ENCODE peak calls at places on chromosome 1, in six cellular contexts. One of them, this sample, is unnamed.

GRCh38 chr1:20569523-20570098 is 17.2 kb downstream of the FAM43B start:
- DNase-seq in mammary epithelial cell: no peak
- DNase-seq in CD4-positive, alpha-beta T cell: no peak
- DNase-seq in psoas muscle: no peak
- DNase-seq in AG10803: no peak
- DNase-seq in GM13977: no peak
- DNase-seq in this sample: no peak

GRCh38 chr1:93964777-93965200 is 55.6 kb upstream of the GCLM start:
- DNase-seq in mammary epithelial cell: peak; percentile 97
- DNase-seq in CD4-positive, alpha-beta T cell: no peak
- DNase-seq in psoas muscle: no peak
- DNase-seq in AG10803: peak; percentile 32
- DNase-seq in GM13977: peak; percentile 21
- DNase-seq in this sample: peak; percentile 87

GRCh38 chr1:8603220-8603616 is 214.2 kb downstream of the RERE start:
- DNase-seq in mammary epithelial cell: no peak
- DNase-seq in CD4-positive, alpha-beta T cell: no peak
- DNase-seq in psoas muscle: no peak
- DNase-seq in AG10803: peak; percentile 56
- DNase-seq in GM13977: no peak
- DNase-seq in this sample: peak; percentile 20

GRCh38 chr1:37721565-37721964 is 29.2 kb downstream of the CDCA8 start:
- DNase-seq in mammary epithelial cell: no peak
- DNase-seq in CD4-positive, alpha-beta T cell: no peak
- DNase-seq in psoas muscle: no peak
- DNase-seq in AG10803: no peak
- DNase-seq in GM13977: no peak
- DNase-seq in this sample: no peak

GRCh38 chr1:20233394-20233793 is 47.1 kb upstream of the PLA2G2C start:
- DNase-seq in mammary epithelial cell: peak; percentile 11
- DNase-seq in CD4-positive, alpha-beta T cell: no peak
- DNase-seq in psoas muscle: no peak
- DNase-seq in AG10803: peak; percentile 23
- DNase-seq in GM13977: peak; percentile 48
- DNase-seq in this sample: peak; percentile 22

GRCh38 chr1:156052862-156053769 is 482 bp downstream of the UBQLN4 start:
- DNase-seq in mammary epithelial cell: peak; percentile 64
- DNase-seq in CD4-positive, alpha-beta T cell: peak; percentile 63
- DNase-seq in psoas muscle: peak; percentile 75
- DNase-seq in AG10803: peak; percentile 68
- DNase-seq in GM13977: peak; percentile 87
- DNase-seq in this sample: peak; percentile 81

GRCh38 chr1:57835620-57836019 is 411.8 kb upstream of the DAB1 start:
- DNase-seq in mammary epithelial cell: peak; percentile 35
- DNase-seq in CD4-positive, alpha-beta T cell: no peak
- DNase-seq in psoas muscle: no peak
- DNase-seq in AG10803: no peak
- DNase-seq in GM13977: no peak
- DNase-seq in this sample: peak; percentile 31

GRCh38 chr1:54487571-54488050 is 60.4 kb upstream of the ACOT11 start:
- DNase-seq in mammary epithelial cell: no peak
- DNase-seq in CD4-positive, alpha-beta T cell: no peak
- DNase-seq in psoas muscle: no peak
- DNase-seq in AG10803: no peak
- DNase-seq in GM13977: peak; percentile 55
- DNase-seq in this sample: no peak

GRCh38 chr1:29621826-29622435 is 385.6 kb downstream of the PTPRU start:
- DNase-seq in mammary epithelial cell: no peak
- DNase-seq in CD4-positive, alpha-beta T cell: no peak
- DNase-seq in psoas muscle: no peak
- DNase-seq in AG10803: peak; percentile 3
- DNase-seq in GM13977: no peak
- DNase-seq in this sample: no peak

GRCh38 chr1:15685820-15686219 is 1.7 kb downstream of the PLEKHM2 start:
- DNase-seq in mammary epithelial cell: peak; percentile 16
- DNase-seq in CD4-positive, alpha-beta T cell: no peak
- DNase-seq in psoas muscle: no peak
- DNase-seq in AG10803: no peak
- DNase-seq in GM13977: no peak
- DNase-seq in this sample: no peak

GRCh38 chr1:116365353-116365780 is 7.7 kb upstream of the ATP1A1 start:
- DNase-seq in mammary epithelial cell: no peak
- DNase-seq in CD4-positive, alpha-beta T cell: no peak
- DNase-seq in psoas muscle: no peak
- DNase-seq in AG10803: no peak
- DNase-seq in GM13977: no peak
- DNase-seq in this sample: no peak

GRCh38 chr1:88956003-88956402 is 36.4 kb downstream of the KYAT3 start:
- DNase-seq in mammary epithelial cell: no peak
- DNase-seq in CD4-positive, alpha-beta T cell: no peak
- DNase-seq in psoas muscle: no peak
- DNase-seq in AG10803: no peak
- DNase-seq in GM13977: no peak
- DNase-seq in this sample: no peak

GRCh38 chr1:6962956-6963915 is 178.0 kb downstream of the CAMTA1 start:
- DNase-seq in mammary epithelial cell: no peak
- DNase-seq in CD4-positive, alpha-beta T cell: peak; percentile 38
- DNase-seq in psoas muscle: peak; percentile 82
- DNase-seq in AG10803: no peak
- DNase-seq in GM13977: peak; percentile 71
- DNase-seq in this sample: no peak

GRCh38 chr1:223726380-223727001 is 14.2 kb downstream of the CAPN2 start:
- DNase-seq in mammary epithelial cell: peak; percentile 94
- DNase-seq in CD4-positive, alpha-beta T cell: peak; percentile 85
- DNase-seq in psoas muscle: peak; percentile 79
- DNase-seq in AG10803: peak; percentile 86
- DNase-seq in GM13977: peak; percentile 81
- DNase-seq in this sample: peak; percentile 100

DNA sequence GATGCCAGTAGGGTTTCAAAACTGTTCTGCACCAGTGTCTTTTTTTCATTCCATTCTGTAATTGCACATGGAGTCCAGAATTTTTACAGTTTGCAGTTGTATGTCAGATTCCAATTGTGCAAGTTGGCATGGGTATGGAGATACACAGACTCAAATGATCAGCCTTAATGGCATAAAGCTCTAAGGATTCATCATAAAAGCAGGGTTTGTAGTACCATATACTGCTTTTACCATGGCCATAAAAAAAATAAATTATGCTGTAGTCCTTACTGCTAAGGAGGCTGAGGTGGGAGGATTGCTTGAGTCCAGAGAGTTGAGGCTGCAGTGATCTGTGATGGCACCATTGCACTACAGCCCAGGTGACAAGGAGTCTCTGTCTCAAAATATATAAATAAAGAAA is 10.3 kb downstream of the MTARC1 start:
- DNase-seq in mammary epithelial cell: no peak
- DNase-seq in CD4-positive, alpha-beta T cell: no peak
- DNase-seq in psoas muscle: no peak
- DNase-seq in AG10803: no peak
- DNase-seq in GM13977: no peak
- DNase-seq in this sample: no peak
- TF ChIP-seq CTCF in mammary epithelial cell: no peak
- TF ChIP-seq CTCF in CD4-positive, alpha-beta T cell: no peak
- TF ChIP-seq CTCF in psoas muscle: no peak
- TF ChIP-seq CTCF in AG10803: no peak
- TF ChIP-seq CTCF in GM13977: no peak
- TF ChIP-seq CTCF in this sample: no peak

GRCh38 chr1:230124187-230125128 is 57.4 kb downstream of the GALNT2 start:
- DNase-seq in mammary epithelial cell: no peak
- DNase-seq in CD4-positive, alpha-beta T cell: no peak
- DNase-seq in psoas muscle: no peak
- DNase-seq in AG10803: no peak
- DNase-seq in GM13977: no peak
- DNase-seq in this sample: no peak
- TF ChIP-seq CTCF in mammary epithelial cell: no peak
- TF ChIP-seq CTCF in CD4-positive, alpha-beta T cell: no peak
- TF ChIP-seq CTCF in psoas muscle: no peak
- TF ChIP-seq CTCF in AG10803: no peak
- TF ChIP-seq CTCF in GM13977: no peak
- TF ChIP-seq CTCF in this sample: no peak

DNA sequence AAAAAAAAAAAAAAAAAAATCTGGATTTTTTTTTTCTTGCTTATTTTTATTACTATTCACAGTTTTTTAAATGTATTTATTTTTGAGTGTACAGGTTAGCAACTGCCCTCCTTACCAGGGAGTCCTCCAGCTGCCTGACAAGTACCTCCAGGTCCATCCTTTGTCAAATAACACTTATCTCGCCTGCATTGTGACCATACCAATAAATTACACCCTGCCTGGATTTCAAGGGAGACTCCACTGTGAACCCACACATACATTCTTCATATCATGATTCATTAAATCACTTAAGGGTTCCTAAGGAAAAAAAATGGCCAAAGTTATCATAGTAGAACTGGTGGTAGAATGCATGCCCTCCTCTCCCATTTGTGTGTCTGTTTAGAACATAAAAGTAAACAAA is 38.4 kb downstream of the EEIG2 start:
- DNase-seq in mammary epithelial cell: no peak
- DNase-seq in CD4-positive, alpha-beta T cell: no peak
- DNase-seq in psoas muscle: no peak
- DNase-seq in AG10803: no peak
- DNase-seq in GM13977: no peak
- DNase-seq in this sample: no peak
- TF ChIP-seq CTCF in mammary epithelial cell: no peak
- TF ChIP-seq CTCF in CD4-positive, alpha-beta T cell: no peak
- TF ChIP-seq CTCF in psoas muscle: no peak
- TF ChIP-seq CTCF in AG10803: no peak
- TF ChIP-seq CTCF in GM13977: no peak
- TF ChIP-seq CTCF in this sample: no peak

DNA sequence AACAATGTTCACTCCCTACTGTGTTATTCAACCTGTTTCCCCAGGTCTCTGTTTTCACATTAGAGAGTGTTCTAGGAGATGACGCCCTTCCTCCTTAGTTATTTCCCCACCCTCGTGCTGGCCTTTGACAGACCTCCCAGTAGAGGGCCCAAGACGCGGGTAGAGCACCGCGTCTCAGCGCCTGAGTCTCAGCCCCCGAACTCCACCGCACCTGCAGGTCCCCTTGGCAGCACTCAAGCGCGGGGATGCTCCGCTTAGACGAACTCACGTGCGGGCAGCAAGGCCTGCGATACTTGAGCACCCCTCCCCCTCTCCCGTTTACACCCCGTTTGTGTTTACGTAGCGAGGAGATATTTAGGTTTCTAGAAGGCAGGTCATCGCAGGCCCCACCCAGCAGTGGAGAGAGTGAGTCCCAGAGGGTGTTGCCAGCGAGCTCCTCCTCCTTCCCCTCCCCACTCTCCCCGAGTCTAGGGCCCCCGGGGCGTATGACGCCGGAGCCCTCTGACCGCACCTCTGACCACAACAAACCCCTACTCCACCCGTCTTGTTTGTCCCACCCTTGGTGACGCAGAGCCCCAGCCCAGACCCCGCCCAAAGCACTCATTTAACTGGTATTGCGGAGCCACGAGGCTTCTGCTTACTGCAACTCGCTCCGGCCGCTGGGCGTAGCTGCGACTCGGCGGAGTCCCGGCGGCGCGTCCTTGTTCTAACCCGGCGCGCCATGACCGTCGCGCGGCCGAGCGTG is at the start of gene CD55:
- DNase-seq in mammary epithelial cell: peak; percentile 100
- DNase-seq in CD4-positive, alpha-beta T cell: peak; percentile 99
- DNase-seq in psoas muscle: peak; percentile 98
- DNase-seq in AG10803: peak; percentile 96
- DNase-seq in GM13977: peak; percentile 92
- DNase-seq in this sample: peak; percentile 100
- TF ChIP-seq CTCF in mammary epithelial cell: peak; percentile 6
- TF ChIP-seq CTCF in CD4-positive, alpha-beta T cell: no peak
- TF ChIP-seq CTCF in psoas muscle: peak; percentile 30
- TF ChIP-seq CTCF in AG10803: peak; percentile 41
- TF ChIP-seq CTCF in GM13977: peak; percentile 41
- TF ChIP-seq CTCF in this sample: peak; percentile 22

GRCh38 chr1:203216274-203217138 is 13.0 kb downstream of the CHIT1 start:
- DNase-seq in mammary epithelial cell: peak; percentile 24
- DNase-seq in CD4-positive, alpha-beta T cell: peak; percentile 42
- DNase-seq in psoas muscle: no peak
- DNase-seq in AG10803: peak; percentile 61
- DNase-seq in GM13977: peak; percentile 75
- DNase-seq in this sample: peak; percentile 89
- TF ChIP-seq CTCF in mammary epithelial cell: peak; percentile 64
- TF ChIP-seq CTCF in CD4-positive, alpha-beta T cell: peak; percentile 81
- TF ChIP-seq CTCF in psoas muscle: peak; percentile 83
- TF ChIP-seq CTCF in AG10803: peak; percentile 70
- TF ChIP-seq CTCF in GM13977: peak; percentile 77
- TF ChIP-seq CTCF in this sample: peak; percentile 93

DNA sequence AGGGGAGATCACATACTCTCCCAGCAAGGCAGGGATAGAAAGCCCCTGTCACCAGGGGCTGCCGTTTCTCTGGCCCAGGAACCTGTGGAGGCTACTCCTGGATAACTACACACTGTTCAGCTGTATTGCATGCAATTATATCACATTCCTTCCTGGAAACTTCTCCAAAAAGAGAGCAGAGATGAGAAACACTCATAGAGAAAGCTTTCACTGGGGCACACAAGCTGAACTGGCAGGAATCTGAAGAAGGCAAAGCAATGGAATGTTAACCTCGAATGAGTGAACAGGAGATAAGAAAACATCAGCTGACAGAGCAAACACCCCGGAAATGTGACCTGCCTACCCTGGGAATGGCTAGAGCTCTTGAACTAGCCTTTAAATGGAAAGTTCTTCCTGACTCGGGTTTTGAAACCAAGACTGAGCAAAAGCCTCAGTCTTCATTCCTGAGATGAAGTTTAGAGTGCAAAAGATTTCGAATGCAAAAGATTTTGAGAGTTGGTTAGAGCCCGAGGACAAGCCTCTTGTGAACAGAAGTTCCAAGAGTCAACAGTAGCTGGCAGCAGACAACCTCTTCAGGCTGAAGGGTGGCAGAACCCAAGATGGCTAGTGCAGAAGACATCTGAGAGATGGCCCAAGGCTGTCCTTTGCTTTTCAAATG is 32.3 kb downstream of the CCN1 start:
- DNase-seq in mammary epithelial cell: peak; percentile 49
- DNase-seq in CD4-positive, alpha-beta T cell: no peak
- DNase-seq in psoas muscle: no peak
- DNase-seq in AG10803: peak; percentile 98
- DNase-seq in GM13977: no peak
- DNase-seq in this sample: peak; percentile 59
- TF ChIP-seq CTCF in mammary epithelial cell: peak; percentile 83
- TF ChIP-seq CTCF in CD4-positive, alpha-beta T cell: no peak
- TF ChIP-seq CTCF in psoas muscle: peak; percentile 70
- TF ChIP-seq CTCF in AG10803: peak; percentile 84
- TF ChIP-seq CTCF in GM13977: peak; percentile 39
- TF ChIP-seq CTCF in this sample: peak; percentile 38

GRCh38 chr1:228457017-228457395 is 30.2 kb upstream of the RNF187 start:
- DNase-seq in mammary epithelial cell: no peak
- DNase-seq in CD4-positive, alpha-beta T cell: no peak
- DNase-seq in psoas muscle: no peak
- DNase-seq in AG10803: no peak
- DNase-seq in GM13977: no peak
- DNase-seq in this sample: no peak

GRCh38 chr1:228459091-228459993 is 27.8 kb upstream of the RNF187 start:
- DNase-seq in mammary epithelial cell: peak; percentile 74
- DNase-seq in CD4-positive, alpha-beta T cell: peak; percentile 31
- DNase-seq in psoas muscle: peak; percentile 74
- DNase-seq in AG10803: peak; percentile 83
- DNase-seq in GM13977: peak; percentile 68
- DNase-seq in this sample: peak; percentile 93

GRCh38 chr1:228455715-228456114 is 31.5 kb upstream of the RNF187 start:
- DNase-seq in mammary epithelial cell: no peak
- DNase-seq in CD4-positive, alpha-beta T cell: no peak
- DNase-seq in psoas muscle: no peak
- DNase-seq in AG10803: no peak
- DNase-seq in GM13977: no peak
- DNase-seq in this sample: peak; percentile 23

GRCh38 chr1:228456252-228457016 is 30.7 kb upstream of the RNF187 start:
- DNase-seq in mammary epithelial cell: no peak
- DNase-seq in CD4-positive, alpha-beta T cell: no peak
- DNase-seq in psoas muscle: no peak
- DNase-seq in AG10803: no peak
- DNase-seq in GM13977: no peak
- DNase-seq in this sample: no peak

GRCh38 chr1:228457396-228458176 is 29.6 kb upstream of the RNF187 start:
- DNase-seq in mammary epithelial cell: peak; percentile 98
- DNase-seq in CD4-positive, alpha-beta T cell: peak; percentile 76
- DNase-seq in psoas muscle: peak; percentile 89
- DNase-seq in AG10803: peak; percentile 98
- DNase-seq in GM13977: peak; percentile 97
- DNase-seq in this sample: peak; percentile 100
- TF ChIP-seq CTCF in mammary epithelial cell: no peak
- TF ChIP-seq CTCF in CD4-positive, alpha-beta T cell: no peak
- TF ChIP-seq CTCF in psoas muscle: peak; percentile 20
- TF ChIP-seq CTCF in AG10803: peak; percentile 26
- TF ChIP-seq CTCF in GM13977: peak; percentile 23
- TF ChIP-seq CTCF in this sample: peak; percentile 52

This sample was measured in MCF 10A.